ENCODE peak calls at places on chromosome 20, in six cellular contexts. One of them, this sample, is unnamed.

GRCh38 chr20:36149469-36149868 is 5.1 kb upstream of the EPB41L1 start:
- DNase-seq in mesothelial cell of epicardium: no peak
- DNase-seq in astrocyte of the cerebellum: no peak
- DNase-seq in lower lobe of right lung: no peak
- DNase-seq in heart right ventricle: peak; percentile 76
- DNase-seq in GM20000: no peak
- DNase-seq in this sample: no peak

GRCh38 chr20:35093245-35093884 is 758 bp upstream of the TRPC4AP start:
- DNase-seq in mesothelial cell of epicardium: no peak
- DNase-seq in astrocyte of the cerebellum: no peak
- DNase-seq in lower lobe of right lung: no peak
- DNase-seq in heart right ventricle: no peak
- DNase-seq in GM20000: no peak
- DNase-seq in this sample: no peak

GRCh38 chr20:17902531-17903083 is 66.0 kb downstream of the SNX5 start:
- DNase-seq in mesothelial cell of epicardium: no peak
- DNase-seq in astrocyte of the cerebellum: no peak
- DNase-seq in lower lobe of right lung: no peak
- DNase-seq in heart right ventricle: no peak
- DNase-seq in GM20000: no peak
- DNase-seq in this sample: no peak

GRCh38 chr20:584375-585301 is 25.5 kb downstream of the TCF15 start:
- DNase-seq in mesothelial cell of epicardium: no peak
- DNase-seq in astrocyte of the cerebellum: no peak
- DNase-seq in lower lobe of right lung: no peak
- DNase-seq in heart right ventricle: no peak
- DNase-seq in GM20000: no peak
- DNase-seq in this sample: no peak

GRCh38 chr20:61968932-61969331 is 96.7 kb downstream of the TAF4 start:
- DNase-seq in mesothelial cell of epicardium: no peak
- DNase-seq in astrocyte of the cerebellum: no peak
- DNase-seq in lower lobe of right lung: no peak
- DNase-seq in heart right ventricle: no peak
- DNase-seq in GM20000: no peak
- DNase-seq in this sample: no peak

GRCh38 chr20:23257848-23258746 is 92.5 kb upstream of the NXT1 start:
- DNase-seq in mesothelial cell of epicardium: no peak
- DNase-seq in astrocyte of the cerebellum: peak; percentile 63
- DNase-seq in lower lobe of right lung: no peak
- DNase-seq in heart right ventricle: no peak
- DNase-seq in GM20000: no peak
- DNase-seq in this sample: no peak

GRCh38 chr20:25484911-25485511 is 77.5 kb downstream of the GINS1 start:
- DNase-seq in mesothelial cell of epicardium: no peak
- DNase-seq in astrocyte of the cerebellum: peak; percentile 9
- DNase-seq in lower lobe of right lung: no peak
- DNase-seq in heart right ventricle: no peak
- DNase-seq in GM20000: no peak
- DNase-seq in this sample: no peak

GRCh38 chr20:11229772-11230171 is 556.0 kb upstream of the JAG1 start:
- DNase-seq in mesothelial cell of epicardium: no peak
- DNase-seq in astrocyte of the cerebellum: peak; percentile 95
- DNase-seq in lower lobe of right lung: peak; percentile 57
- DNase-seq in heart right ventricle: peak; percentile 14
- DNase-seq in GM20000: no peak
- DNase-seq in this sample: no peak

GRCh38 chr20:36827541-36828279 is 48.2 kb upstream of the TLDC2 start:
- DNase-seq in mesothelial cell of epicardium: no peak
- DNase-seq in astrocyte of the cerebellum: no peak
- DNase-seq in lower lobe of right lung: no peak
- DNase-seq in heart right ventricle: peak; percentile 64
- DNase-seq in GM20000: peak; percentile 80
- DNase-seq in this sample: peak; percentile 79

GRCh38 chr20:31670371-31671228 is 32.9 kb downstream of the COX4I2 start:
- DNase-seq in mesothelial cell of epicardium: no peak
- DNase-seq in astrocyte of the cerebellum: no peak
- DNase-seq in lower lobe of right lung: peak; percentile 70
- DNase-seq in heart right ventricle: peak; percentile 72
- DNase-seq in GM20000: no peak
- DNase-seq in this sample: no peak

GRCh38 chr20:35286077-35286898 is 1.7 kb upstream of the EIF6 start:
- DNase-seq in mesothelial cell of epicardium: no peak
- DNase-seq in astrocyte of the cerebellum: no peak
- DNase-seq in lower lobe of right lung: no peak
- DNase-seq in heart right ventricle: no peak
- DNase-seq in GM20000: no peak
- DNase-seq in this sample: no peak

GRCh38 chr20:19757487-19757972 is 528 bp upstream of the RIN2 start:
- DNase-seq in mesothelial cell of epicardium: peak; percentile 75
- DNase-seq in astrocyte of the cerebellum: peak; percentile 31
- DNase-seq in lower lobe of right lung: peak; percentile 89
- DNase-seq in heart right ventricle: peak; percentile 91
- DNase-seq in GM20000: peak; percentile 47
- DNase-seq in this sample: peak; percentile 59

GRCh38 chr20:51386586-51386985 is 155.9 kb downstream of the NFATC2 start:
- DNase-seq in mesothelial cell of epicardium: no peak
- DNase-seq in astrocyte of the cerebellum: no peak
- DNase-seq in lower lobe of right lung: no peak
- DNase-seq in heart right ventricle: no peak
- DNase-seq in GM20000: no peak
- DNase-seq in this sample: no peak

GRCh38 chr20:2742934-2743559 is 50.5 kb downstream of the EBF4 start:
- DNase-seq in mesothelial cell of epicardium: peak; percentile 79
- DNase-seq in astrocyte of the cerebellum: peak; percentile 18
- DNase-seq in lower lobe of right lung: peak; percentile 63
- DNase-seq in heart right ventricle: peak; percentile 43
- DNase-seq in GM20000: peak; percentile 85
- DNase-seq in this sample: peak; percentile 80

GRCh38 chr20:13610205-13610604 is 28.5 kb downstream of the TASP1 start:
- DNase-seq in mesothelial cell of epicardium: no peak
- DNase-seq in astrocyte of the cerebellum: no peak
- DNase-seq in lower lobe of right lung: no peak
- DNase-seq in heart right ventricle: no peak
- DNase-seq in GM20000: no peak
- DNase-seq in this sample: peak; percentile 12
- TF ChIP-seq CTCF in mesothelial cell of epicardium: no peak
- TF ChIP-seq CTCF in astrocyte of the cerebellum: no peak
- TF ChIP-seq CTCF in lower lobe of right lung: no peak
- TF ChIP-seq CTCF in heart right ventricle: no peak
- TF ChIP-seq CTCF in GM20000: no peak
- TF ChIP-seq CTCF in this sample: peak; percentile 32

DNA sequence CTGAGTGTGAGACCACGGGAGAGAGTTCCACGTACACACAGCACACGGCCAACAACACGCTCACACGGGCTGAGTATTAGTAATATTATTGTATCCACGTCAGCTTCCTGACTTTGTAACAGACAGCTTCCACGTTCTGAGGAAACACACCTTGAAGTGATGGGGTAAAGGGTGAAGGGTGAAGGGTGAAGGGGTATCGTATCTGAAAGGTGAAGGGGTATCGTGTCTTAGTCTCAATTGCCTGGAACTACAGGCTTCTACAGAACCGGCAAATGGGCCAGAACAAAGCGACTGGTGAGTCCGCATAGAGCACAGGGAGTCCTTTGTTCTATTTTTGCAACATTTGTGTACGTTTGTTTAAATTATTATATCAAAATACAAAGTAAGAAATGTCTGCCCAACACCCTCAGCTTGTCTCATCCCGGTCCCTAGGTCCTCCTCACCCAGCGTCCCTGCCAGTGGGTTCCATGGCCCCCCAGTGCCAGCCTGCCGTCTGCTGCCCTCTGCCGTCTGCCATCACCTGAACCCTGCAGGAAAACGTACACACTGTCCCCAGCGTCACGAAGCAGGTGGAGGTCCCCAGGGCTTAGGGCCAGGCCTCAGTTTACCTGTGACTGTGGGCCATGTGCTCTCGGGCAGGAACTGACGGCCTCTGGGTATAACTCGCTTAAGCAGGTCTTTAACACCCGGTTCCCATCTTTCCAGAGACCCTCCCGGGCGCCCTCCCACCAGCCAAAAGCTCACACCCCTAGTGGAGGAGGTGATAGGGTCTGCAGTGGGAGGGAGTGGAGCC is 4.4 kb upstream of the HELZ2 start:
- DNase-seq in mesothelial cell of epicardium: no peak
- DNase-seq in astrocyte of the cerebellum: no peak
- DNase-seq in lower lobe of right lung: no peak
- DNase-seq in heart right ventricle: no peak
- DNase-seq in GM20000: no peak
- DNase-seq in this sample: no peak
- TF ChIP-seq CTCF in mesothelial cell of epicardium: no peak
- TF ChIP-seq CTCF in astrocyte of the cerebellum: no peak
- TF ChIP-seq CTCF in lower lobe of right lung: no peak
- TF ChIP-seq CTCF in heart right ventricle: peak; percentile 17
- TF ChIP-seq CTCF in GM20000: no peak
- TF ChIP-seq CTCF in this sample: peak; percentile 2

GRCh38 chr20:16280219-16280618 is 293.0 kb downstream of the KIF16B start:
- DNase-seq in mesothelial cell of epicardium: no peak
- DNase-seq in astrocyte of the cerebellum: no peak
- DNase-seq in lower lobe of right lung: no peak
- DNase-seq in heart right ventricle: no peak
- DNase-seq in GM20000: no peak
- DNase-seq in this sample: no peak

GRCh38 chr20:16283307-16283706 is 289.9 kb downstream of the KIF16B start:
- DNase-seq in mesothelial cell of epicardium: no peak
- DNase-seq in astrocyte of the cerebellum: no peak
- DNase-seq in lower lobe of right lung: no peak
- DNase-seq in heart right ventricle: no peak
- DNase-seq in GM20000: no peak
- DNase-seq in this sample: no peak

GRCh38 chr20:16283978-16284377 is 289.3 kb downstream of the KIF16B start:
- DNase-seq in mesothelial cell of epicardium: no peak
- DNase-seq in astrocyte of the cerebellum: no peak
- DNase-seq in lower lobe of right lung: no peak
- DNase-seq in heart right ventricle: no peak
- DNase-seq in GM20000: no peak
- DNase-seq in this sample: no peak

GRCh38 chr20:16284385-16285100 is 288.7 kb downstream of the KIF16B start:
- DNase-seq in mesothelial cell of epicardium: no peak
- DNase-seq in astrocyte of the cerebellum: no peak
- DNase-seq in lower lobe of right lung: no peak
- DNase-seq in heart right ventricle: no peak
- DNase-seq in GM20000: no peak
- DNase-seq in this sample: no peak

GRCh38 chr20:16279320-16279719 is 293.9 kb downstream of the KIF16B start:
- DNase-seq in mesothelial cell of epicardium: no peak
- DNase-seq in astrocyte of the cerebellum: no peak
- DNase-seq in lower lobe of right lung: no peak
- DNase-seq in heart right ventricle: no peak
- DNase-seq in GM20000: no peak
- DNase-seq in this sample: no peak
- TF ChIP-seq CTCF in mesothelial cell of epicardium: no peak
- TF ChIP-seq CTCF in astrocyte of the cerebellum: no peak
- TF ChIP-seq CTCF in lower lobe of right lung: no peak
- TF ChIP-seq CTCF in heart right ventricle: no peak
- TF ChIP-seq CTCF in GM20000: no peak
- TF ChIP-seq CTCF in this sample: peak; percentile 22

DNA sequence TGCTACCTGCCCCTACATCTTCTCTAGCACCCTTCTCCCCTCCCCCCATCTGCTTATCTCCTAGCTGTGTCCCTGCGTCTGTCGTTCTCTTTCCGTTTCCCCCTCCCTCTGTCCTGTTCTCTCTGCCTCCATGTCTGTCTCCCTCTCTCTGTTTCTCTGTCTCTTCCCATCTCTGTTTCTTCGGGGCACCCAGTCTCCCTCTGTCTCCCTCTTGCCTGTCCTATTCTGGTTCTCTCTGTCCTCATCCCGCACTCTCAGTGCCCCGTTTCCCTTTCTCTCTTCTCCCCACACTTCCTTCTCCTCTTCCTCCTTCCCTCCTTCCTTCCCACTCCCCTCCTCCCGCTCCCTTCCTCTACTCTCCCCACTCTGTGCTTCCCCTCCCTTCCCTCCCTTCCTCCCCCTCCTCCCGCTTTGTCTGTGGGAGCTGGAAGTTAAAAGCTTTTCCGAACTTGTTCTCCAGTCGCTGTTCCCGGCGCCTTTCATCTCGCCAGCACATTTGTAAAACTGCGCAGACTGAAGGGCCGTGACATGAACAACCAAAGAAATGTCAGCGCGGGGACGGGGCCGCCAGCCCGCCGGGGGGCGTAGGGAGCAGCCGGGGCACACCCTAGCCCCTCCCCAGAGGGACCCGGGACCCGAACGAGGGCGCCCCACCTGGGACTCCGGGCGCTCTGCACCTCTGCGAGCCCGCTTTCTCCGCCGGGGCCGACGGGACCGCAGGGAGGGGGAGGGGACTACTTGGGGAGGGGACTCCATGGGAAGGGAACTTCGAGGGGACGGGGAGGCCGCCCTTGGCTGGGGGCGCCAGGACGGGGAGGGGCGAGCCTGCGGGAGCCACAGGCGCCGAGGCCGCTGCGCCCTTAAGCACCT is 4.0 kb upstream of the CDH22 start:
- DNase-seq in mesothelial cell of epicardium: peak; percentile 54
- DNase-seq in astrocyte of the cerebellum: no peak
- DNase-seq in lower lobe of right lung: no peak
- DNase-seq in heart right ventricle: no peak
- DNase-seq in GM20000: no peak
- DNase-seq in this sample: no peak
- TF ChIP-seq CTCF in mesothelial cell of epicardium: no peak
- TF ChIP-seq CTCF in astrocyte of the cerebellum: peak; percentile 2
- TF ChIP-seq CTCF in lower lobe of right lung: no peak
- TF ChIP-seq CTCF in heart right ventricle: no peak
- TF ChIP-seq CTCF in GM20000: no peak
- TF ChIP-seq CTCF in this sample: no peak

This sample was measured in GM13977.